ENCODE peak calls at places on chromosomes 11 and 22, in nine cellular contexts. U is Kasumi-1; D is globus pallidus; O is activated naive CD8-positive, alpha-beta T cell treated with anti-CD3 and anti-CD28 coated beads, Interleukin-2, amount 50 U/mL, for 24 hours; N is NCI-H226; E is COR-L47; V is activated gamma-delta T cell; H is RWPE1; A is stimulated activated CD4-positive, alpha-beta T cell treated with anti-CD3 and anti-CD28 coated beads, Interleukin-15, amount 100 ng/mL, for 48 hours. G is an unnamed sample.

GRCh38 chr22:39556970-39557811 is 13.4 kb upstream of the CACNA1I start:
- DNase-seq in A (no peak), N (no peak), O (peak; percentile 45), H (no peak), E (peak; percentile 49), U (no peak), D (no peak), V (no peak), G (no peak)

GRCh38 chr11:28289444-28289843 is 181.3 kb downstream of the METTL15 start:
- DNase-seq in V (no peak), A (no peak), H (no peak), E (no peak), O (no peak), U (no peak), N (peak; percentile 6), D (no peak), G (no peak)

GRCh38 chr22:35752833-35753189 is 35.1 kb downstream of the APOL5 start:
- DNase-seq in D (no peak), N (no peak), H (no peak), E (no peak), V (no peak), O (no peak), U (peak; percentile 17), A (no peak), G (no peak)

GRCh38 chr11:40722179-40722795 is 737.2 kb downstream of the LRRC4C start:
- DNase-seq in H (peak; percentile 26), O (no peak), V (no peak), N (no peak), U (no peak), D (peak; percentile 16), E (peak; percentile 18), A (no peak), G (no peak)

GRCh38 chr11:119115484-119116234 is 5.7 kb upstream of the HINFP start:
- DNase-seq in O (no peak), N (no peak), V (no peak), U (no peak), A (no peak), D (peak; percentile 56), H (no peak), E (no peak), G (no peak)

GRCh38 chr22:44862981-44863860 is 110.8 kb downstream of the ARHGAP8 start:
- DNase-seq in D (no peak), U (no peak), N (no peak), A (no peak), H (no peak), O (no peak), E (no peak), V (no peak), G (no peak)

GRCh38 chr11:2885676-2886081 is at the start of gene CDKN1C:
- DNase-seq in D (peak; percentile 92), O (peak; percentile 78), E (peak; percentile 61), H (peak; percentile 89), N (peak; percentile 68), U (peak; percentile 24), V (peak; percentile 80), A (peak; percentile 43), G (peak; percentile 81)

GRCh38 chr22:44312766-44313165 is at the start of gene SHISAL1:
- DNase-seq in D (no peak), V (no peak), N (no peak), U (no peak), H (no peak), O (no peak), E (no peak), A (no peak), G (no peak)

GRCh38 chr11:111983187-111983986 is 41.8 kb upstream of the DLAT start:
- DNase-seq in E (no peak), D (peak; percentile 91), U (no peak), V (no peak), A (no peak), N (no peak), H (peak; percentile 50), O (no peak), G (no peak)

GRCh38 chr11:3199537-3200295 is 18.9 kb downstream of the MRGPRG start:
- DNase-seq in H (no peak), E (no peak), A (no peak), V (no peak), O (no peak), D (no peak), U (no peak), N (no peak), G (no peak)